ENCODE peak calls at places on chromosomes 3 and 15, in eight cellular contexts. One of them, this sample, is unnamed.

GRCh38 chr3:58532794-58533220 is 4.2 kb downstream of the ACOX2 start:
- DNase-seq in transverse colon: peak; percentile 77
- DNase-seq in psoas muscle: peak; percentile 81
- DNase-seq in fibroblast of pulmonary artery: peak; percentile 75
- DNase-seq in kidney epithelial cell: no peak
- DNase-seq in A549: peak; percentile 69
- DNase-seq in HCT116: peak; percentile 69
- DNase-seq in hepatocyte: peak; percentile 89
- DNase-seq in this sample: peak; percentile 66

GRCh38 chr3:46482632-46483311 is 15.0 kb upstream of the RTP3 start:
- DNase-seq in A549: no peak
- DNase-seq in psoas muscle: no peak
- DNase-seq in hepatocyte: no peak
- DNase-seq in transverse colon: no peak
- DNase-seq in kidney epithelial cell: peak; percentile 48
- DNase-seq in fibroblast of pulmonary artery: peak; percentile 83
- DNase-seq in HCT116: no peak
- DNase-seq in this sample: peak; percentile 99

GRCh38 chr15:51132384-51133139 is 37.9 kb upstream of the TNFAIP8L3 start:
- DNase-seq in hepatocyte: peak; percentile 43
- DNase-seq in kidney epithelial cell: peak; percentile 84
- DNase-seq in A549: peak; percentile 69
- DNase-seq in HCT116: peak; percentile 15
- DNase-seq in fibroblast of pulmonary artery: peak; percentile 98
- DNase-seq in transverse colon: peak; percentile 49
- DNase-seq in psoas muscle: peak; percentile 66
- DNase-seq in this sample: peak; percentile 97

GRCh38 chr3:57796261-57796660 is 40.2 kb downstream of the SLMAP start:
- DNase-seq in hepatocyte: no peak
- DNase-seq in HCT116: no peak
- DNase-seq in psoas muscle: no peak
- DNase-seq in transverse colon: no peak
- DNase-seq in A549: no peak
- DNase-seq in fibroblast of pulmonary artery: no peak
- DNase-seq in kidney epithelial cell: no peak
- DNase-seq in this sample: no peak

GRCh38 chr15:78910836-78911235 is 34.0 kb downstream of the CTSH start:
- DNase-seq in hepatocyte: no peak
- DNase-seq in psoas muscle: no peak
- DNase-seq in HCT116: no peak
- DNase-seq in kidney epithelial cell: no peak
- DNase-seq in fibroblast of pulmonary artery: no peak
- DNase-seq in transverse colon: no peak
- DNase-seq in A549: no peak
- DNase-seq in this sample: no peak

GRCh38 chr3:29282431-29283296 is 1.8 kb downstream of the RBMS3 start:
- DNase-seq in kidney epithelial cell: no peak
- DNase-seq in fibroblast of pulmonary artery: peak; percentile 79
- DNase-seq in HCT116: no peak
- DNase-seq in hepatocyte: peak; percentile 44
- DNase-seq in A549: peak; percentile 33
- DNase-seq in transverse colon: no peak
- DNase-seq in psoas muscle: no peak
- DNase-seq in this sample: peak; percentile 75

GRCh38 chr3:30308131-30308530 is 298.3 kb upstream of the TGFBR2 start:
- DNase-seq in psoas muscle: no peak
- DNase-seq in kidney epithelial cell: no peak
- DNase-seq in fibroblast of pulmonary artery: peak; percentile 58
- DNase-seq in transverse colon: no peak
- DNase-seq in A549: no peak
- DNase-seq in HCT116: no peak
- DNase-seq in hepatocyte: no peak
- DNase-seq in this sample: peak; percentile 75

GRCh38 chr3:39138804-39139415 is 14.5 kb downstream of the CSRNP1 start:
- DNase-seq in psoas muscle: peak; percentile 79
- DNase-seq in fibroblast of pulmonary artery: no peak
- DNase-seq in hepatocyte: peak; percentile 30
- DNase-seq in kidney epithelial cell: no peak
- DNase-seq in transverse colon: peak; percentile 42
- DNase-seq in HCT116: no peak
- DNase-seq in A549: no peak
- DNase-seq in this sample: peak; percentile 56

GRCh38 chr3:40355410-40355809 is 31.6 kb upstream of the ENTPD3 start:
- DNase-seq in hepatocyte: no peak
- DNase-seq in fibroblast of pulmonary artery: no peak
- DNase-seq in psoas muscle: no peak
- DNase-seq in transverse colon: no peak
- DNase-seq in A549: no peak
- DNase-seq in HCT116: no peak
- DNase-seq in kidney epithelial cell: no peak
- DNase-seq in this sample: no peak

GRCh38 chr15:59255647-59256380 is 49.2 kb downstream of the LDHAL6B start:
- DNase-seq in A549: peak; percentile 98
- DNase-seq in HCT116: peak; percentile 83
- DNase-seq in psoas muscle: no peak
- DNase-seq in hepatocyte: peak; percentile 53
- DNase-seq in transverse colon: peak; percentile 73
- DNase-seq in kidney epithelial cell: no peak
- DNase-seq in fibroblast of pulmonary artery: no peak
- DNase-seq in this sample: no peak

GRCh38 chr3:189772584-189772983 is 141.4 kb downstream of the TP63 start:
- DNase-seq in HCT116: no peak
- DNase-seq in transverse colon: no peak
- DNase-seq in fibroblast of pulmonary artery: peak; percentile 10
- DNase-seq in kidney epithelial cell: no peak
- DNase-seq in psoas muscle: no peak
- DNase-seq in hepatocyte: peak; percentile 7
- DNase-seq in A549: peak; percentile 16
- DNase-seq in this sample: peak; percentile 74

GRCh38 chr3:7288133-7288532 is 427.2 kb downstream of the GRM7 start:
- DNase-seq in transverse colon: no peak
- DNase-seq in A549: no peak
- DNase-seq in kidney epithelial cell: no peak
- DNase-seq in HCT116: no peak
- DNase-seq in hepatocyte: no peak
- DNase-seq in psoas muscle: no peak
- DNase-seq in fibroblast of pulmonary artery: no peak
- DNase-seq in this sample: no peak

GRCh38 chr3:7282988-7283387 is 422.1 kb downstream of the GRM7 start:
- DNase-seq in kidney epithelial cell: peak; percentile 19
- DNase-seq in transverse colon: no peak
- DNase-seq in HCT116: no peak
- DNase-seq in fibroblast of pulmonary artery: peak; percentile 18
- DNase-seq in hepatocyte: no peak
- DNase-seq in psoas muscle: no peak
- DNase-seq in A549: no peak
- DNase-seq in this sample: no peak

GRCh38 chr3:7290062-7290825 is 429.3 kb downstream of the GRM7 start:
- DNase-seq in HCT116: no peak
- DNase-seq in fibroblast of pulmonary artery: peak; percentile 65
- DNase-seq in hepatocyte: no peak
- DNase-seq in psoas muscle: no peak
- DNase-seq in kidney epithelial cell: no peak
- DNase-seq in transverse colon: no peak
- DNase-seq in A549: no peak
- DNase-seq in this sample: no peak

GRCh38 chr3:7289113-7289512 is 428.2 kb downstream of the GRM7 start:
- DNase-seq in HCT116: no peak
- DNase-seq in A549: no peak
- DNase-seq in hepatocyte: no peak
- DNase-seq in fibroblast of pulmonary artery: peak; percentile 17
- DNase-seq in psoas muscle: no peak
- DNase-seq in kidney epithelial cell: no peak
- DNase-seq in transverse colon: no peak
- DNase-seq in this sample: no peak

DNA sequence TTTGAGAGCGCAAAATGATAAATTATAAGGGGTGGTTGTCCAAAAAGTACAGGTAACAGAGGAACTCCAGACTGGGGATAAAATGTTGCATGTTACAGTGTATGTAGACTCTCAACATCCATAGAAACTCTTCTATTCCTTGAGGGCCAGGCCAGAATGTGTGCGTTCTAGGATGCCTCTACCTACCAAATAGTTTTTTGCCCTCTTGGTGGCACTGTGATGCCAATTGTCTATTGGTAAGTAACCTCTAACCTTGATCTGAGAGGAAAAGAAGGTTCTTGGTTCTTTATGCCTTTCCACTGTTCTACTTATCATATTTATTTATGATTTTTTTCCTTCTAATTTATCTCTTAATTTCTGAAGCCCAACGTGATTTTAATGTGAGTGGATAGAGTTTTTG is 424.6 kb downstream of the GRM7 start:
- DNase-seq in fibroblast of pulmonary artery: peak; percentile 45
- DNase-seq in psoas muscle: no peak
- DNase-seq in kidney epithelial cell: no peak
- DNase-seq in transverse colon: no peak
- DNase-seq in hepatocyte: no peak
- DNase-seq in HCT116: peak; percentile 10
- DNase-seq in A549: no peak
- DNase-seq in this sample: no peak
- TF ChIP-seq CTCF in fibroblast of pulmonary artery: peak; percentile 24
- TF ChIP-seq CTCF in psoas muscle: peak; percentile 13
- TF ChIP-seq CTCF in kidney epithelial cell: no peak
- TF ChIP-seq CTCF in transverse colon: no peak
- TF ChIP-seq CTCF in hepatocyte: peak; percentile 6
- TF ChIP-seq CTCF in HCT116: peak; percentile 23
- TF ChIP-seq CTCF in A549: no peak
- TF ChIP-seq CTCF in this sample: no peak

GRCh38 chr3:10747341-10747740 is 68.7 kb upstream of the SLC6A11 start:
- DNase-seq in kidney epithelial cell: no peak
- DNase-seq in fibroblast of pulmonary artery: no peak
- DNase-seq in psoas muscle: no peak
- DNase-seq in hepatocyte: no peak
- DNase-seq in A549: no peak
- DNase-seq in transverse colon: no peak
- DNase-seq in HCT116: no peak
- DNase-seq in this sample: no peak

GRCh38 chr3:10745392-10745791 is 70.6 kb upstream of the SLC6A11 start:
- DNase-seq in psoas muscle: no peak
- DNase-seq in HCT116: no peak
- DNase-seq in fibroblast of pulmonary artery: no peak
- DNase-seq in hepatocyte: no peak
- DNase-seq in transverse colon: no peak
- DNase-seq in kidney epithelial cell: no peak
- DNase-seq in A549: no peak
- DNase-seq in this sample: no peak

GRCh38 chr3:10748040-10748439 is 68.0 kb upstream of the SLC6A11 start:
- DNase-seq in HCT116: no peak
- DNase-seq in fibroblast of pulmonary artery: no peak
- DNase-seq in A549: no peak
- DNase-seq in transverse colon: no peak
- DNase-seq in psoas muscle: no peak
- DNase-seq in kidney epithelial cell: no peak
- DNase-seq in hepatocyte: no peak
- DNase-seq in this sample: no peak

GRCh38 chr3:10746001-10746400 is 70.0 kb upstream of the SLC6A11 start:
- DNase-seq in kidney epithelial cell: no peak
- DNase-seq in A549: no peak
- DNase-seq in fibroblast of pulmonary artery: no peak
- DNase-seq in HCT116: no peak
- DNase-seq in transverse colon: no peak
- DNase-seq in hepatocyte: no peak
- DNase-seq in psoas muscle: no peak
- DNase-seq in this sample: no peak

GRCh38 chr3:10746684-10747083 is 69.3 kb upstream of the SLC6A11 start:
- DNase-seq in kidney epithelial cell: no peak
- DNase-seq in psoas muscle: no peak
- DNase-seq in transverse colon: no peak
- DNase-seq in fibroblast of pulmonary artery: no peak
- DNase-seq in HCT116: no peak
- DNase-seq in hepatocyte: no peak
- DNase-seq in A549: no peak
- DNase-seq in this sample: no peak
- TF ChIP-seq CTCF in kidney epithelial cell: no peak
- TF ChIP-seq CTCF in psoas muscle: no peak
- TF ChIP-seq CTCF in transverse colon: no peak
- TF ChIP-seq CTCF in fibroblast of pulmonary artery: no peak
- TF ChIP-seq CTCF in HCT116: no peak
- TF ChIP-seq CTCF in hepatocyte: no peak
- TF ChIP-seq CTCF in A549: no peak
- TF ChIP-seq CTCF in this sample: no peak

GRCh38 chr15:45855907-45856579 is 221.2 kb downstream of the SQOR start:
- DNase-seq in A549: no peak
- DNase-seq in transverse colon: no peak
- DNase-seq in hepatocyte: peak; percentile 13
- DNase-seq in kidney epithelial cell: peak; percentile 86
- DNase-seq in HCT116: no peak
- DNase-seq in psoas muscle: no peak
- DNase-seq in fibroblast of pulmonary artery: no peak
- DNase-seq in this sample: no peak

GRCh38 chr15:45855210-45855906 is 220.5 kb downstream of the SQOR start:
- DNase-seq in transverse colon: no peak
- DNase-seq in kidney epithelial cell: no peak
- DNase-seq in HCT116: no peak
- DNase-seq in fibroblast of pulmonary artery: no peak
- DNase-seq in A549: no peak
- DNase-seq in hepatocyte: peak; percentile 27
- DNase-seq in psoas muscle: no peak
- DNase-seq in this sample: no peak

GRCh38 chr15:45858491-45858890 is 223.7 kb downstream of the SQOR start:
- DNase-seq in hepatocyte: no peak
- DNase-seq in transverse colon: no peak
- DNase-seq in psoas muscle: no peak
- DNase-seq in fibroblast of pulmonary artery: no peak
- DNase-seq in kidney epithelial cell: no peak
- DNase-seq in A549: no peak
- DNase-seq in HCT116: no peak
- DNase-seq in this sample: no peak

GRCh38 chr15:45857295-45857694 is 222.5 kb downstream of the SQOR start:
- DNase-seq in transverse colon: no peak
- DNase-seq in psoas muscle: no peak
- DNase-seq in fibroblast of pulmonary artery: no peak
- DNase-seq in hepatocyte: no peak
- DNase-seq in A549: no peak
- DNase-seq in HCT116: no peak
- DNase-seq in kidney epithelial cell: no peak
- DNase-seq in this sample: no peak

GRCh38 chr15:45854455-45855202 is 219.8 kb downstream of the SQOR start:
- DNase-seq in HCT116: no peak
- DNase-seq in psoas muscle: no peak
- DNase-seq in kidney epithelial cell: no peak
- DNase-seq in transverse colon: no peak
- DNase-seq in A549: no peak
- DNase-seq in hepatocyte: no peak
- DNase-seq in fibroblast of pulmonary artery: no peak
- DNase-seq in this sample: no peak
- TF ChIP-seq CTCF in HCT116: no peak
- TF ChIP-seq CTCF in psoas muscle: no peak
- TF ChIP-seq CTCF in kidney epithelial cell: no peak
- TF ChIP-seq CTCF in transverse colon: no peak
- TF ChIP-seq CTCF in A549: no peak
- TF ChIP-seq CTCF in hepatocyte: no peak
- TF ChIP-seq CTCF in fibroblast of pulmonary artery: no peak
- TF ChIP-seq CTCF in this sample: no peak

DNA sequence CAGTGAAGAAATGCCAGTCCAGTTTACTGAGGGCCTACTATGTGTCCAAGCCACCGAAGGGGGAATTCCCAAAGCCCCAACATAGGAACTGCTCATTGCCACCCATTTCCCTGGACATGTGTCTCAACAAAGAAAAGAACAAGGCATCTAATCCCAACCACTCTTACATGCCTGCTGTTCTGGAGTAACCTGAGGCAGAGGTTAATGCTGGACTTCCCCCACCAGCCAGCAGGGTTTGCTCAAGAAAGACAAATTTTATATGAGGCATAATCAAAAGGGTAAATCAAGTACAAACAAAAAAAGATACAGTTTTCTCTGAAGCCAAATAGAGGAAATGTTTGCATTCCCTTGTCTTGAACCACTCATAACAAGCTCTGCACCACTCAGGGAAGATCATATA is 4.1 kb downstream of the ADCY5 start:
- DNase-seq in kidney epithelial cell: no peak
- DNase-seq in hepatocyte: no peak
- DNase-seq in fibroblast of pulmonary artery: no peak
- DNase-seq in HCT116: no peak
- DNase-seq in psoas muscle: no peak
- DNase-seq in transverse colon: no peak
- DNase-seq in A549: no peak
- DNase-seq in this sample: no peak
- TF ChIP-seq CTCF in kidney epithelial cell: no peak
- TF ChIP-seq CTCF in hepatocyte: no peak
- TF ChIP-seq CTCF in fibroblast of pulmonary artery: no peak
- TF ChIP-seq CTCF in HCT116: no peak
- TF ChIP-seq CTCF in psoas muscle: no peak
- TF ChIP-seq CTCF in transverse colon: no peak
- TF ChIP-seq CTCF in A549: no peak
- TF ChIP-seq CTCF in this sample: no peak